ENCODE peak calls at places on chromosomes 16 and 17, in five cellular contexts. F is spleen, E is sigmoid colon, B is A549, M is transverse colon. J is an unnamed sample.

GRCh38 chr17:44995602-44996001 is 27.5 kb upstream of the C1QL1 start:
- DNase-seq in F (no peak), E (no peak), B (no peak), M (no peak), J (no peak)

GRCh38 chr16:16138034-16138635 is 85.2 kb downstream of the ABCC6 start:
- DNase-seq in F (no peak), E (no peak), B (no peak), M (no peak), J (no peak)

GRCh38 chr16:50133214-50133613 is 19.9 kb upstream of the TENT4B start:
- DNase-seq in F (no peak), E (no peak), B (no peak), M (no peak), J (no peak)

GRCh38 chr17:6912110-6913051 is 80.9 kb upstream of the TEKT1 start:
- DNase-seq in F (no peak), E (no peak), B (no peak), M (no peak), J (no peak)

GRCh38 chr16:85029413-85029794 is 1.8 kb downstream of the KIAA0513 start:
- DNase-seq in F (no peak), E (peak; percentile 83), B (no peak), M (peak; percentile 46), J (no peak)

GRCh38 chr17:65294184-65294719 is 157.1 kb downstream of the RGS9 start:
- DNase-seq in F (no peak), E (peak; percentile 76), B (peak; percentile 77), M (peak; percentile 75), J (peak; percentile 72)

GRCh38 chr16:10756574-10756973 is 12.9 kb downstream of the NUBP1 start:
- DNase-seq in F (peak; percentile 18), E (no peak), B (no peak), M (no peak), J (no peak)

GRCh38 chr16:81333356-81333755 is 18.6 kb downstream of the GAN start:
- DNase-seq in F (no peak), E (no peak), B (no peak), M (no peak), J (no peak)

GRCh38 chr16:68128577-68129305 is 43.6 kb downstream of the NFATC3 start:
- DNase-seq in F (no peak), E (no peak), B (no peak), M (no peak), J (no peak)

DNA sequence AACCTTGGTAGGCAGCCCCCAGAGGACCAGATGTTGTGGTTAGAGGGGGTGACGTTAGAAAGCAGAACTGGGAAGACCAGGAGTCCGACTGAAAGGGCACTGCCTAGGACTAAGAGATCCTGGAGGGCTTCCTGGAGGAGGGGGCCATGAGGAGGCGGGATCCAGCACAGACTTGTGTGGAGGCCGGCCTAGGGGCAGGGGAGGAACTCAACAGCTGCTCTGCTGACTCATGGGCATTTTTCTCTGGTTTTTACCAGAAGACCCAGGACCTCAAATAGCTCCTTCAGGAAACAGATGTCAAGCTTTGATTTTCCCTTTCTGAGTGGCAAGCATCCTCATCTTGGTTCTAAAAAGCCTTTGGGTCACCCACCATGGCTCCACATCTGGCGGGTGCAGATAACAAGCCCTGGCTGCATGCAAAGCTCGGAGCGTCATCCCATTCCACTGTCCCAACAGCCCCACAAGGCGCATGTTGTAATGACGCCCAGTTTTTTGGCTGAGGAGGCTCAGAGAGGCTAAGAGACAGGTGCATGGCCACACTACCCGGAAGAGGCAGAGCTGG is 29.0 kb downstream of the IL21R start:
- DNase-seq in F (peak; percentile 71), E (peak; percentile 29), B (no peak), M (no peak), J (no peak)
- TF ChIP-seq POLR2A in F (no peak), E (no peak), B (no peak), M (no peak), J (no peak)

GRCh38 chr16:73053379-73054130 is 5.6 kb upstream of the ZFHX3 start:
- DNase-seq in F (no peak), E (peak; percentile 70), B (peak; percentile 94), M (no peak), J (no peak)
- TF ChIP-seq POLR2A in F (no peak), E (no peak), B (no peak), M (no peak), J (no peak)

GRCh38 chr17:51166198-51166986 is at the start of gene NME2:
- DNase-seq in F (peak; percentile 95), E (peak; percentile 95), B (peak; percentile 93), M (peak; percentile 95), J (peak; percentile 76)
- TF ChIP-seq POLR2A in F (no peak), E (no peak), B (peak; percentile 74), M (peak; percentile 5), J (peak; percentile 89)

GRCh38 chr16:86388976-86389375 is 121.4 kb upstream of the FOXF1 start:
- DNase-seq in F (no peak), E (no peak), B (no peak), M (no peak), J (no peak)

GRCh38 chr16:86390335-86390734 is 120.0 kb upstream of the FOXF1 start:
- DNase-seq in F (no peak), E (no peak), B (no peak), M (no peak), J (no peak)

GRCh38 chr16:86384980-86385379 is 125.3 kb upstream of the FOXF1 start:
- DNase-seq in F (no peak), E (no peak), B (no peak), M (no peak), J (no peak)

GRCh38 chr16:86389566-86390328 is 120.6 kb upstream of the FOXF1 start:
- DNase-seq in F (no peak), E (no peak), B (no peak), M (no peak), J (no peak)

DNA sequence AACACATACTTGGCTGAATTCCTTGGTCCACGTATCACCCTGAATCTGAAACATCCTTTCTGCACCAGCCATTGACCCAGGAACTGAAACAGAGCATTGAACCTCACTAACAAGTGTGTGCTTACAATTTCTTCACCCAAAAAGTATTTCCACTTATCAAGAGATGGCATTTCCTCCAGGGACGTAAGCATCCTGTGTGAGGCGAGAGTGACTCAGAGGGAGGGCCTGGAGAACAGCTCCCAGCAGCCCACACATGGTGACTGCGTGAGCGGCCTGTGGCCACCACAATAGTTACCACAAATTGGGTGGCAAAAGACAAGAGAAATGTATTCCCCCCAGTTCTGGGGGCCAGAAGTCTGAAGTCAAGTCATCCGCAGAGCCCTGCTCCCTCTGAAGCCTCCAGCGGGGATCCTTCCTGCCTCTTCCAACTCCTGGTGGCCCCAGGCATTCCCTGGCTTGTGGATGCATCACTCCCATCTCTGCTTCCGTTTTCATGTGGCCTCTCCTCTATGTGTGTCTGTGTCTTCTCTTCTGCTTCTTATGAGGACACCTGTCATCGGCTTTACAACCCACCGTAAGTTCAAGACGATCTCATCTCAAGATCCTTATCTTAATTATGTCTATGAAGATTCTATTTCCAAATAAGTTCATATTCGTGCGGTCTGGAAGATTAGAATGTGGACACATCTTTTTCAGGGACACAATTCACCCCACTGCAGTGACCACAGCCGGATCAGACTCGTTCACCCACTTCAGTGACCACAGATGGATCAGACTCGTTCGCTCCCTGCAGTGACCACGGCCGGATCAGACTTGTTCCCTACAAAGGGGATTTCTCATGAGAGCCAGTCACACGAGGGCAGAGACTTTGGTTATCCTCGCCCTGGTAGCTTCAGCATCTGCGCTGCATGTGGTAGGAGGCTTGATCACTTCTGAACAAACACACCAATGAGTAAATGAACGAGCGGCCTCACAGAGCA is 122.6 kb upstream of the FOXF1 start:
- DNase-seq in F (no peak), E (no peak), B (peak; percentile 41), M (no peak), J (no peak)
- TF ChIP-seq POLR2A in F (no peak), E (no peak), B (no peak), M (no peak), J (no peak)

J was measured in Peyer's patch.